ENCODE peak calls at places on chromosomes 1 and 21, in four cellular contexts. One of them, this sample, is unnamed.

GRCh38 chr1:113984710-113985109 is 5.4 kb downstream of the OLFML3 start:
- DNase-seq in caudate nucleus: no peak
- DNase-seq in CD4-positive, CD25-positive, alpha-beta regulatory T cell: no peak
- DNase-seq in fibroblast of lung: no peak
- DNase-seq in this sample: no peak

GRCh38 chr1:43082701-43083100 is 89.4 kb downstream of the EBNA1BP2 start:
- DNase-seq in CD4-positive, CD25-positive, alpha-beta regulatory T cell: no peak
- DNase-seq in fibroblast of lung: no peak
- DNase-seq in caudate nucleus: no peak
- DNase-seq in this sample: no peak

GRCh38 chr1:233689017-233689747 is 75.3 kb downstream of the KCNK1 start:
- DNase-seq in fibroblast of lung: no peak
- DNase-seq in CD4-positive, CD25-positive, alpha-beta regulatory T cell: no peak
- DNase-seq in caudate nucleus: no peak
- DNase-seq in this sample: no peak

GRCh38 chr1:159056069-159056698 is 20.4 kb downstream of the AIM2 start:
- DNase-seq in caudate nucleus: no peak
- DNase-seq in fibroblast of lung: no peak
- DNase-seq in CD4-positive, CD25-positive, alpha-beta regulatory T cell: no peak
- DNase-seq in this sample: no peak

GRCh38 chr1:234778215-234779159 is 168.5 kb upstream of the IRF2BP2 start:
- DNase-seq in CD4-positive, CD25-positive, alpha-beta regulatory T cell: no peak
- DNase-seq in fibroblast of lung: no peak
- DNase-seq in caudate nucleus: no peak
- DNase-seq in this sample: no peak

GRCh38 chr1:226677121-226678020 is 61.7 kb downstream of the ITPKB start:
- DNase-seq in CD4-positive, CD25-positive, alpha-beta regulatory T cell: peak; percentile 83
- DNase-seq in caudate nucleus: peak; percentile 36
- DNase-seq in fibroblast of lung: peak; percentile 67
- DNase-seq in this sample: peak; percentile 80

GRCh38 chr1:33081554-33082305 is 777 bp downstream of the AZIN2 start:
- DNase-seq in caudate nucleus: no peak
- DNase-seq in fibroblast of lung: no peak
- DNase-seq in CD4-positive, CD25-positive, alpha-beta regulatory T cell: no peak
- DNase-seq in this sample: no peak

GRCh38 chr1:26915204-26915842 is 1.5 kb upstream of the NR0B2 start:
- DNase-seq in CD4-positive, CD25-positive, alpha-beta regulatory T cell: no peak
- DNase-seq in fibroblast of lung: no peak
- DNase-seq in caudate nucleus: no peak
- DNase-seq in this sample: no peak

GRCh38 chr1:172609528-172609927 is 49.4 kb upstream of the FASLG start:
- DNase-seq in CD4-positive, CD25-positive, alpha-beta regulatory T cell: peak; percentile 53
- DNase-seq in fibroblast of lung: peak; percentile 19
- DNase-seq in caudate nucleus: no peak
- DNase-seq in this sample: peak; percentile 41

GRCh38 chr1:87392241-87393192 is 63.8 kb downstream of the LMO4 start:
- DNase-seq in caudate nucleus: no peak
- DNase-seq in fibroblast of lung: peak; percentile 41
- DNase-seq in CD4-positive, CD25-positive, alpha-beta regulatory T cell: no peak
- DNase-seq in this sample: no peak

GRCh38 chr1:93980320-93980744 is 71.1 kb upstream of the GCLM start:
- DNase-seq in caudate nucleus: no peak
- DNase-seq in CD4-positive, CD25-positive, alpha-beta regulatory T cell: peak; percentile 6
- DNase-seq in fibroblast of lung: no peak
- DNase-seq in this sample: no peak

GRCh38 chr1:178353524-178353923 is 143.2 kb downstream of the CLEC20A start:
- DNase-seq in fibroblast of lung: no peak
- DNase-seq in caudate nucleus: no peak
- DNase-seq in CD4-positive, CD25-positive, alpha-beta regulatory T cell: no peak
- DNase-seq in this sample: no peak

GRCh38 chr1:117584181-117584580 is 21.7 kb upstream of the TENT5C start:
- DNase-seq in fibroblast of lung: no peak
- DNase-seq in CD4-positive, CD25-positive, alpha-beta regulatory T cell: no peak
- DNase-seq in caudate nucleus: no peak
- DNase-seq in this sample: no peak

GRCh38 chr1:24735156-24735618 is 10.1 kb upstream of the CLIC4 start:
- DNase-seq in fibroblast of lung: no peak
- DNase-seq in caudate nucleus: no peak
- DNase-seq in CD4-positive, CD25-positive, alpha-beta regulatory T cell: no peak
- DNase-seq in this sample: no peak

GRCh38 chr1:244970236-244970652 is 105.9 kb upstream of the HNRNPU start:
- DNase-seq in caudate nucleus: no peak
- DNase-seq in CD4-positive, CD25-positive, alpha-beta regulatory T cell: no peak
- DNase-seq in fibroblast of lung: peak; percentile 79
- DNase-seq in this sample: peak; percentile 86

DNA sequence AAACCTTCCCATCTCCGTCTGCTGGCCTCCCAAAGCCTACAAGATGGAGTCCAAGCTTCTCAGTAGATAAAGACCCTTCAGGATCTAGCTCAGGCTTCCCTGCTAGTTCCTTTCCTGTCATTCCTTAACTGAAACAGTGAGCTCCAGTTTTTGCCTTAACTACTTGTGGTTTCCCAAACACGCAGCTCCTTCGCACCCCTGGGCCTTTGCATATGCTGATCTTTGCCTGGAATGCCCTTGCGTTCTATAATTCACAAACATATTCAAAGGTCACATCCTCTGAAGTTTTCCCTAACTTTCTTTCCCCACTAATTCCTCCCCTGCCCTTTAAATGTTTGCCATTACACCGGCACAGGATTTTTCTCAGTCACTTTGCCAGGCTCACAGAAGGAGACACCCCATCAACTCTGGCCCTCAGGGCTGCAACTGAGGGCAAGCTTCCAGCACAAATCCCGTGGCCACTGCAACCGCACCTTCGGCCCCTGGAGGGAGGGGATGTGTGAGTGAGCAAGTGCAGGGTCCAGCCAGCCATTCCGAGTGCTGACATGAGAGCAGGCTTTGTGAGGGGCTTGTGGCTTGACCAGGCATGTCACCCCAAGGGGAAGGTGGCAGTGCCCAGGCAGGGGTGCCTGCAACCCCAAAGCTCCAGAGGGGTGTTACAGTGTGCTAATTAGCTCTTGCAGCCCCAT is 41.3 kb downstream of the RAB3B start:
- DNase-seq in caudate nucleus: no peak
- DNase-seq in CD4-positive, CD25-positive, alpha-beta regulatory T cell: no peak
- DNase-seq in fibroblast of lung: no peak
- DNase-seq in this sample: no peak
- H3K27ac ChIP-seq in caudate nucleus: no peak overlapping the region
- H3K27ac ChIP-seq in CD4-positive, CD25-positive, alpha-beta regulatory T cell: no peak overlapping the region
- H3K27ac ChIP-seq in fibroblast of lung: no peak overlapping the region
- H3K27ac ChIP-seq in this sample: no peak overlapping the region

GRCh38 chr1:205275133-205275532 is 46.4 kb downstream of the NUAK2 start:
- DNase-seq in fibroblast of lung: no peak
- DNase-seq in caudate nucleus: no peak
- DNase-seq in CD4-positive, CD25-positive, alpha-beta regulatory T cell: peak; percentile 79
- DNase-seq in this sample: peak; percentile 49

GRCh38 chr1:205275916-205276315 is 45.6 kb downstream of the NUAK2 start:
- DNase-seq in caudate nucleus: no peak
- DNase-seq in CD4-positive, CD25-positive, alpha-beta regulatory T cell: no peak
- DNase-seq in fibroblast of lung: no peak
- DNase-seq in this sample: no peak

GRCh38 chr1:205274041-205274691 is 46.4 kb downstream of the TMCC2 start:
- DNase-seq in caudate nucleus: no peak
- DNase-seq in CD4-positive, CD25-positive, alpha-beta regulatory T cell: no peak
- DNase-seq in fibroblast of lung: no peak
- DNase-seq in this sample: no peak

GRCh38 chr1:205273551-205273982 is 45.8 kb downstream of the TMCC2 start:
- DNase-seq in caudate nucleus: peak; percentile 56
- DNase-seq in fibroblast of lung: peak; percentile 73
- DNase-seq in CD4-positive, CD25-positive, alpha-beta regulatory T cell: peak; percentile 84
- DNase-seq in this sample: peak; percentile 81

GRCh38 chr1:205276334-205277065 is 45.0 kb downstream of the NUAK2 start:
- DNase-seq in CD4-positive, CD25-positive, alpha-beta regulatory T cell: no peak
- DNase-seq in fibroblast of lung: no peak
- DNase-seq in caudate nucleus: peak; percentile 35
- DNase-seq in this sample: no peak
- H3K27ac ChIP-seq in CD4-positive, CD25-positive, alpha-beta regulatory T cell: no peak overlapping the region
- H3K27ac ChIP-seq in fibroblast of lung: no peak overlapping the region
- H3K27ac ChIP-seq in caudate nucleus: peak overlapping the region; percentile 30
- H3K27ac ChIP-seq in this sample: no peak overlapping the region

GRCh38 chr1:100731758-100732157 is 12.2 kb downstream of the VCAM1 start:
- DNase-seq in fibroblast of lung: no peak
- DNase-seq in CD4-positive, CD25-positive, alpha-beta regulatory T cell: no peak
- DNase-seq in caudate nucleus: no peak
- DNase-seq in this sample: no peak

GRCh38 chr1:100734716-100735115 is 15.2 kb downstream of the VCAM1 start:
- DNase-seq in CD4-positive, CD25-positive, alpha-beta regulatory T cell: no peak
- DNase-seq in caudate nucleus: no peak
- DNase-seq in fibroblast of lung: peak; percentile 88
- DNase-seq in this sample: no peak

GRCh38 chr1:100736766-100737165 is 17.2 kb downstream of the VCAM1 start:
- DNase-seq in fibroblast of lung: peak; percentile 66
- DNase-seq in caudate nucleus: no peak
- DNase-seq in CD4-positive, CD25-positive, alpha-beta regulatory T cell: no peak
- DNase-seq in this sample: no peak

GRCh38 chr1:100735244-100735643 is 15.7 kb downstream of the VCAM1 start:
- DNase-seq in caudate nucleus: no peak
- DNase-seq in fibroblast of lung: no peak
- DNase-seq in CD4-positive, CD25-positive, alpha-beta regulatory T cell: no peak
- DNase-seq in this sample: no peak

GRCh38 chr1:100736324-100736723 is 16.8 kb downstream of the VCAM1 start:
- DNase-seq in CD4-positive, CD25-positive, alpha-beta regulatory T cell: no peak
- DNase-seq in fibroblast of lung: peak; percentile 58
- DNase-seq in caudate nucleus: no peak
- DNase-seq in this sample: no peak
- H3K27ac ChIP-seq in CD4-positive, CD25-positive, alpha-beta regulatory T cell: no peak overlapping the region
- H3K27ac ChIP-seq in fibroblast of lung: no peak overlapping the region
- H3K27ac ChIP-seq in caudate nucleus: no peak overlapping the region
- H3K27ac ChIP-seq in this sample: no peak overlapping the region

DNA sequence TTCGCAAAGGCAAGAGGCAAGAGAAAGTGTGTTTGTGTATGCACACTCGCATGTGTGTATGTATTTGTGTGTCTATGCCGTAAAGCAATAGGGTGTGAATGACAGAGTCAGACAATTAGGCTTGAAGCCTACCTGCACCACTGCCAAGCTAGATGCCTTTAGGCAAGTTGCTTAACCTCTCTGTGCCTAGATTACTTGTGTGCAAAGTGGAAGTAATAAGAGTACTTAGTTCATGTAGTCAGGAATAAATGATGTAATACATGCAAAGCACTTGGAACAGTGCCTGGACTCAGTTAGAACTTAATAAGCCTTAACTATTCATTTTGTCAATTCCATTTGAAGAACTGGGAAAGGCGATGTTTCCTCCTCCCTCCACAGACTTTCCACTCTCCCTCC is 31.7 kb downstream of the LAMB3 start:
- DNase-seq in CD4-positive, CD25-positive, alpha-beta regulatory T cell: no peak
- DNase-seq in caudate nucleus: no peak
- DNase-seq in fibroblast of lung: peak; percentile 60
- DNase-seq in this sample: no peak
- H3K27ac ChIP-seq in CD4-positive, CD25-positive, alpha-beta regulatory T cell: no peak overlapping the region
- H3K27ac ChIP-seq in caudate nucleus: no peak overlapping the region
- H3K27ac ChIP-seq in fibroblast of lung: no peak overlapping the region
- H3K27ac ChIP-seq in this sample: no peak overlapping the region

GRCh38 chr1:36257375-36257767 is 33.1 kb downstream of the THRAP3 start:
- DNase-seq in fibroblast of lung: no peak
- DNase-seq in caudate nucleus: no peak
- DNase-seq in CD4-positive, CD25-positive, alpha-beta regulatory T cell: no peak
- DNase-seq in this sample: no peak
- H3K27ac ChIP-seq in fibroblast of lung: no peak overlapping the region
- H3K27ac ChIP-seq in caudate nucleus: no peak overlapping the region
- H3K27ac ChIP-seq in CD4-positive, CD25-positive, alpha-beta regulatory T cell: no peak overlapping the region
- H3K27ac ChIP-seq in this sample: no peak overlapping the region

GRCh38 chr21:35354078-35354477 is 305.0 kb upstream of the RUNX1 start:
- DNase-seq in caudate nucleus: no peak
- DNase-seq in CD4-positive, CD25-positive, alpha-beta regulatory T cell: no peak
- DNase-seq in fibroblast of lung: no peak
- DNase-seq in this sample: no peak
- H3K27ac ChIP-seq in caudate nucleus: no peak overlapping the region
- H3K27ac ChIP-seq in CD4-positive, CD25-positive, alpha-beta regulatory T cell: no peak overlapping the region
- H3K27ac ChIP-seq in fibroblast of lung: no peak overlapping the region
- H3K27ac ChIP-seq in this sample: no peak overlapping the region

This sample was measured in CD4-positive, alpha-beta memory T cell.